ENCODE peak calls at places on chromosome 2, in ten cellular contexts. One of them, this sample, is unnamed.

GRCh38 chr2:67848551-67848950 is 214.3 kb downstream of the C1D start:
- DNase-seq in foreskin keratinocyte: no peak
- DNase-seq in HCEC 1CT: no peak
- DNase-seq in ureter: no peak
- DNase-seq in amygdala: no peak
- DNase-seq in HS-5: no peak
- DNase-seq in aorta: no peak
- DNase-seq in left ventricle myocardium superior: no peak
- DNase-seq in CD8-positive, alpha-beta T cell: no peak
- DNase-seq in caudate nucleus: no peak
- DNase-seq in this sample: no peak

GRCh38 chr2:72185166-72185565 is 37.5 kb upstream of the CYP26B1 start:
- DNase-seq in foreskin keratinocyte: no peak
- DNase-seq in HCEC 1CT: no peak
- DNase-seq in ureter: no peak
- DNase-seq in amygdala: no peak
- DNase-seq in HS-5: no peak
- DNase-seq in aorta: no peak
- DNase-seq in left ventricle myocardium superior: no peak
- DNase-seq in CD8-positive, alpha-beta T cell: no peak
- DNase-seq in caudate nucleus: no peak
- DNase-seq in this sample: no peak

GRCh38 chr2:127771756-127772155 is 39.2 kb downstream of the WDR33 start:
- DNase-seq in foreskin keratinocyte: peak
- DNase-seq in HCEC 1CT: peak
- DNase-seq in ureter: no peak
- DNase-seq in amygdala: no peak
- DNase-seq in HS-5: peak
- DNase-seq in aorta: no peak
- DNase-seq in left ventricle myocardium superior: no peak
- DNase-seq in CD8-positive, alpha-beta T cell: no peak
- DNase-seq in caudate nucleus: no peak
- DNase-seq in this sample: no peak

GRCh38 chr2:38889575-38889974 is at the start of gene ARHGEF33:
- DNase-seq in foreskin keratinocyte: no peak
- DNase-seq in HCEC 1CT: no peak
- DNase-seq in ureter: no peak
- DNase-seq in amygdala: no peak
- DNase-seq in HS-5: no peak
- DNase-seq in aorta: no peak
- DNase-seq in left ventricle myocardium superior: no peak
- DNase-seq in CD8-positive, alpha-beta T cell: no peak
- DNase-seq in caudate nucleus: no peak
- DNase-seq in this sample: no peak

GRCh38 chr2:54432181-54433020 is 23.7 kb upstream of the SPTBN1 start:
- DNase-seq in foreskin keratinocyte: no peak
- DNase-seq in HCEC 1CT: no peak
- DNase-seq in ureter: no peak
- DNase-seq in amygdala: no peak
- DNase-seq in HS-5: no peak
- DNase-seq in aorta: no peak
- DNase-seq in left ventricle myocardium superior: no peak
- DNase-seq in CD8-positive, alpha-beta T cell: no peak
- DNase-seq in caudate nucleus: no peak
- DNase-seq in this sample: no peak

GRCh38 chr2:161586517-161587167 is 37.6 kb upstream of the SLC4A10 start:
- DNase-seq in foreskin keratinocyte: peak
- DNase-seq in HCEC 1CT: peak
- DNase-seq in ureter: no peak
- DNase-seq in amygdala: no peak
- DNase-seq in HS-5: no peak
- DNase-seq in aorta: no peak
- DNase-seq in left ventricle myocardium superior: no peak
- DNase-seq in CD8-positive, alpha-beta T cell: no peak
- DNase-seq in caudate nucleus: no peak
- DNase-seq in this sample: peak

GRCh38 chr2:196059491-196059960 is 9.1 kb downstream of the DNAH7 start:
- DNase-seq in foreskin keratinocyte: no peak
- DNase-seq in HCEC 1CT: no peak
- DNase-seq in ureter: no peak
- DNase-seq in amygdala: no peak
- DNase-seq in HS-5: no peak
- DNase-seq in aorta: no peak
- DNase-seq in left ventricle myocardium superior: no peak
- DNase-seq in CD8-positive, alpha-beta T cell: no peak
- DNase-seq in caudate nucleus: no peak
- DNase-seq in this sample: peak

GRCh38 chr2:185477452-185477851 is 261.2 kb upstream of the FSIP2 start:
- DNase-seq in foreskin keratinocyte: no peak
- DNase-seq in HCEC 1CT: peak
- DNase-seq in ureter: no peak
- DNase-seq in amygdala: no peak
- DNase-seq in HS-5: no peak
- DNase-seq in aorta: no peak
- DNase-seq in left ventricle myocardium superior: no peak
- DNase-seq in CD8-positive, alpha-beta T cell: no peak
- DNase-seq in caudate nucleus: no peak
- DNase-seq in this sample: no peak

GRCh38 chr2:53987336-53987921 is 16.6 kb upstream of the PSME4 start:
- DNase-seq in foreskin keratinocyte: no peak
- DNase-seq in HCEC 1CT: peak
- DNase-seq in ureter: no peak
- DNase-seq in amygdala: no peak
- DNase-seq in HS-5: no peak
- DNase-seq in aorta: no peak
- DNase-seq in left ventricle myocardium superior: no peak
- DNase-seq in CD8-positive, alpha-beta T cell: no peak
- DNase-seq in caudate nucleus: no peak
- DNase-seq in this sample: no peak

GRCh38 chr2:38672445-38673364 is 6.8 kb downstream of the GALM start:
- DNase-seq in foreskin keratinocyte: no peak
- DNase-seq in HCEC 1CT: no peak
- DNase-seq in ureter: no peak
- DNase-seq in amygdala: no peak
- DNase-seq in HS-5: no peak
- DNase-seq in aorta: no peak
- DNase-seq in left ventricle myocardium superior: no peak
- DNase-seq in CD8-positive, alpha-beta T cell: no peak
- DNase-seq in caudate nucleus: no peak
- DNase-seq in this sample: peak

GRCh38 chr2:189179607-189179979 is at the start of gene COL5A2:
- DNase-seq in foreskin keratinocyte: peak
- DNase-seq in HCEC 1CT: peak
- DNase-seq in ureter: peak
- DNase-seq in amygdala: no peak
- DNase-seq in HS-5: no peak
- DNase-seq in aorta: peak
- DNase-seq in left ventricle myocardium superior: peak
- DNase-seq in CD8-positive, alpha-beta T cell: no peak
- DNase-seq in caudate nucleus: no peak
- DNase-seq in this sample: peak

GRCh38 chr2:187169108-187169713 is 278.8 kb downstream of the CALCRL start:
- DNase-seq in foreskin keratinocyte: no peak
- DNase-seq in HCEC 1CT: no peak
- DNase-seq in ureter: no peak
- DNase-seq in amygdala: no peak
- DNase-seq in HS-5: no peak
- DNase-seq in aorta: no peak
- DNase-seq in left ventricle myocardium superior: no peak
- DNase-seq in CD8-positive, alpha-beta T cell: no peak
- DNase-seq in caudate nucleus: no peak
- DNase-seq in this sample: no peak

GRCh38 chr2:216034065-216034464 is 20.7 kb upstream of the MREG start:
- DNase-seq in foreskin keratinocyte: peak
- DNase-seq in HCEC 1CT: peak
- DNase-seq in ureter: peak
- DNase-seq in amygdala: no peak
- DNase-seq in HS-5: no peak
- DNase-seq in aorta: peak
- DNase-seq in left ventricle myocardium superior: peak
- DNase-seq in CD8-positive, alpha-beta T cell: peak
- DNase-seq in caudate nucleus: peak
- DNase-seq in this sample: peak

GRCh38 chr2:217947341-217948316 is 55.2 kb downstream of the TNS1 start:
- DNase-seq in foreskin keratinocyte: no peak
- DNase-seq in HCEC 1CT: no peak
- DNase-seq in ureter: no peak
- DNase-seq in amygdala: no peak
- DNase-seq in HS-5: no peak
- DNase-seq in aorta: no peak
- DNase-seq in left ventricle myocardium superior: no peak
- DNase-seq in CD8-positive, alpha-beta T cell: no peak
- DNase-seq in caudate nucleus: peak
- DNase-seq in this sample: no peak

GRCh38 chr2:216315817-216316603 is 56.3 kb downstream of the MARCHF4 start:
- DNase-seq in foreskin keratinocyte: peak
- DNase-seq in HCEC 1CT: peak
- DNase-seq in ureter: no peak
- DNase-seq in amygdala: no peak
- DNase-seq in HS-5: peak
- DNase-seq in aorta: no peak
- DNase-seq in left ventricle myocardium superior: no peak
- DNase-seq in CD8-positive, alpha-beta T cell: no peak
- DNase-seq in caudate nucleus: no peak
- DNase-seq in this sample: peak

GRCh38 chr2:119253114-119253702 is 29.6 kb downstream of the STEAP3 start:
- DNase-seq in foreskin keratinocyte: peak
- DNase-seq in HCEC 1CT: peak
- DNase-seq in ureter: no peak
- DNase-seq in amygdala: no peak
- DNase-seq in HS-5: no peak
- DNase-seq in aorta: no peak
- DNase-seq in left ventricle myocardium superior: no peak
- DNase-seq in CD8-positive, alpha-beta T cell: no peak
- DNase-seq in caudate nucleus: no peak
- DNase-seq in this sample: peak

GRCh38 chr2:240320561-240321091 is 114.8 kb upstream of the GPC1 start:
- DNase-seq in foreskin keratinocyte: no peak
- DNase-seq in HCEC 1CT: no peak
- DNase-seq in ureter: peak
- DNase-seq in amygdala: no peak
- DNase-seq in HS-5: no peak
- DNase-seq in aorta: no peak
- DNase-seq in left ventricle myocardium superior: no peak
- DNase-seq in CD8-positive, alpha-beta T cell: no peak
- DNase-seq in caudate nucleus: no peak
- DNase-seq in this sample: no peak

GRCh38 chr2:217650716-217651360 is 352.0 kb downstream of the TNS1 start:
- DNase-seq in foreskin keratinocyte: peak
- DNase-seq in HCEC 1CT: peak
- DNase-seq in ureter: no peak
- DNase-seq in amygdala: no peak
- DNase-seq in HS-5: no peak
- DNase-seq in aorta: peak
- DNase-seq in left ventricle myocardium superior: no peak
- DNase-seq in CD8-positive, alpha-beta T cell: no peak
- DNase-seq in caudate nucleus: peak
- DNase-seq in this sample: peak

GRCh38 chr2:196459539-196459938 is 180.0 kb upstream of the CCDC150 start:
- DNase-seq in foreskin keratinocyte: no peak
- DNase-seq in HCEC 1CT: no peak
- DNase-seq in ureter: no peak
- DNase-seq in amygdala: no peak
- DNase-seq in HS-5: no peak
- DNase-seq in aorta: no peak
- DNase-seq in left ventricle myocardium superior: no peak
- DNase-seq in CD8-positive, alpha-beta T cell: no peak
- DNase-seq in caudate nucleus: no peak
- DNase-seq in this sample: peak

GRCh38 chr2:16142383-16143361 is 202.3 kb downstream of the MYCN start:
- DNase-seq in foreskin keratinocyte: no peak
- DNase-seq in HCEC 1CT: no peak
- DNase-seq in ureter: no peak
- DNase-seq in amygdala: no peak
- DNase-seq in HS-5: no peak
- DNase-seq in aorta: no peak
- DNase-seq in left ventricle myocardium superior: no peak
- DNase-seq in CD8-positive, alpha-beta T cell: no peak
- DNase-seq in caudate nucleus: no peak
- DNase-seq in this sample: peak

GRCh38 chr2:77169426-77169825 is 352.8 kb downstream of the LRRTM4 start:
- DNase-seq in foreskin keratinocyte: no peak
- DNase-seq in HCEC 1CT: no peak
- DNase-seq in ureter: no peak
- DNase-seq in amygdala: no peak
- DNase-seq in HS-5: no peak
- DNase-seq in aorta: no peak
- DNase-seq in left ventricle myocardium superior: no peak
- DNase-seq in CD8-positive, alpha-beta T cell: no peak
- DNase-seq in caudate nucleus: no peak
- DNase-seq in this sample: peak

GRCh38 chr2:120933693-120934092 is 198.0 kb downstream of the GLI2 start:
- DNase-seq in foreskin keratinocyte: no peak
- DNase-seq in HCEC 1CT: no peak
- DNase-seq in ureter: no peak
- DNase-seq in amygdala: no peak
- DNase-seq in HS-5: no peak
- DNase-seq in aorta: no peak
- DNase-seq in left ventricle myocardium superior: no peak
- DNase-seq in CD8-positive, alpha-beta T cell: no peak
- DNase-seq in caudate nucleus: no peak
- DNase-seq in this sample: no peak

GRCh38 chr2:147325955-147326354 is 518.9 kb upstream of the ACVR2A start:
- DNase-seq in foreskin keratinocyte: no peak
- DNase-seq in HCEC 1CT: no peak
- DNase-seq in ureter: no peak
- DNase-seq in amygdala: no peak
- DNase-seq in HS-5: no peak
- DNase-seq in aorta: no peak
- DNase-seq in left ventricle myocardium superior: no peak
- DNase-seq in CD8-positive, alpha-beta T cell: no peak
- DNase-seq in caudate nucleus: no peak
- DNase-seq in this sample: no peak

GRCh38 chr2:225334524-225334923 is 65.0 kb upstream of the NYAP2 start:
- DNase-seq in foreskin keratinocyte: no peak
- DNase-seq in HCEC 1CT: no peak
- DNase-seq in ureter: no peak
- DNase-seq in amygdala: no peak
- DNase-seq in HS-5: no peak
- DNase-seq in aorta: no peak
- DNase-seq in left ventricle myocardium superior: no peak
- DNase-seq in CD8-positive, alpha-beta T cell: no peak
- DNase-seq in caudate nucleus: no peak
- DNase-seq in this sample: no peak

GRCh38 chr2:64608867-64609228 is 44.9 kb downstream of the SERTAD2 start:
- DNase-seq in foreskin keratinocyte: no peak
- DNase-seq in HCEC 1CT: no peak
- DNase-seq in ureter: peak
- DNase-seq in amygdala: no peak
- DNase-seq in HS-5: no peak
- DNase-seq in aorta: peak
- DNase-seq in left ventricle myocardium superior: no peak
- DNase-seq in CD8-positive, alpha-beta T cell: no peak
- DNase-seq in caudate nucleus: no peak
- DNase-seq in this sample: no peak

GRCh38 chr2:33073018-33073417 is 126.3 kb downstream of the LTBP1 start:
- DNase-seq in foreskin keratinocyte: peak
- DNase-seq in HCEC 1CT: peak
- DNase-seq in ureter: no peak
- DNase-seq in amygdala: no peak
- DNase-seq in HS-5: no peak
- DNase-seq in aorta: no peak
- DNase-seq in left ventricle myocardium superior: no peak
- DNase-seq in CD8-positive, alpha-beta T cell: no peak
- DNase-seq in caudate nucleus: no peak
- DNase-seq in this sample: peak

GRCh38 chr2:21424375-21424774 is 300.6 kb downstream of the TDRD15 start:
- DNase-seq in foreskin keratinocyte: no peak
- DNase-seq in HCEC 1CT: no peak
- DNase-seq in ureter: no peak
- DNase-seq in amygdala: no peak
- DNase-seq in HS-5: no peak
- DNase-seq in aorta: peak
- DNase-seq in left ventricle myocardium superior: peak
- DNase-seq in CD8-positive, alpha-beta T cell: no peak
- DNase-seq in caudate nucleus: no peak
- DNase-seq in this sample: no peak

GRCh38 chr2:216188268-216188850 is 79.2 kb downstream of the XRCC5 start:
- DNase-seq in foreskin keratinocyte: no peak
- DNase-seq in HCEC 1CT: no peak
- DNase-seq in ureter: no peak
- DNase-seq in amygdala: no peak
- DNase-seq in HS-5: no peak
- DNase-seq in aorta: no peak
- DNase-seq in left ventricle myocardium superior: no peak
- DNase-seq in CD8-positive, alpha-beta T cell: no peak
- DNase-seq in caudate nucleus: no peak
- DNase-seq in this sample: no peak

This sample was measured in kidney tubule cell.